ENCODE peak calls at places on chromosomes 7 and 10, in seven cellular contexts. Z is transverse colon, J is HCT116, F is Panc1, W is suprapubic skin, X is breast epithelium, R is H1. Q is an unnamed sample. For H3K36me3, the result is how much of the 10 kb centered on the place peaks cover.

GRCh38 chr7:126227055-126227454 is 1025.7 kb downstream of the GRM8 start:
- DNase-seq in J (no peak), F (no peak), X (no peak), W (no peak), R (no peak), Z (no peak), Q (no peak)

GRCh38 chr10:22992075-22992474 is 64.2 kb downstream of the ARMC3 start:
- DNase-seq in J (no peak), W (no peak), R (no peak), Z (no peak), X (no peak), F (no peak), Q (no peak)

GRCh38 chr10:20634841-20635240 is 262.3 kb downstream of the NEBL start:
- DNase-seq in J (no peak), X (no peak), R (no peak), Z (no peak), F (no peak), W (no peak), Q (no peak)

GRCh38 chr10:122487231-122487765 is 25.9 kb downstream of the HTRA1 start:
- DNase-seq in X (no peak), R (no peak), W (no peak), J (no peak), Z (peak), F (no peak), Q (no peak)

GRCh38 chr7:97372882-97373281 is 255.4 kb downstream of the SDHAF3 start:
- DNase-seq in Z (no peak), R (no peak), X (no peak), J (no peak), F (no peak), W (no peak), Q (no peak)

GRCh38 chr10:131187274-131187673 is 124.2 kb downstream of the TCERG1L start:
- DNase-seq in Z (no peak), W (peak), X (no peak), J (no peak), F (no peak), R (no peak), Q (no peak)

GRCh38 chr10:48779546-48780152 is 95.0 kb downstream of the WDFY4 start:
- DNase-seq in X (no peak), Z (no peak), W (no peak), F (no peak), R (no peak), J (no peak), Q (peak)

GRCh38 chr7:69776611-69777010 is 178.3 kb downstream of the AUTS2 start:
- DNase-seq in R (no peak), Z (no peak), J (no peak), F (no peak), X (no peak), W (no peak), Q (no peak)

GRCh38 chr7:47392241-47392759 is 189.6 kb downstream of the TNS3 start:
- DNase-seq in F (no peak), X (no peak), Z (no peak), J (no peak), W (no peak), R (no peak), Q (no peak)

GRCh38 chr7:128997161-128997560 is 57.8 kb downstream of the TNPO3 start:
- DNase-seq in Z (no peak), X (no peak), J (no peak), F (no peak), W (no peak), R (no peak), Q (no peak)

GRCh38 chr7:11212816-11213215 is 239.1 kb downstream of the PHF14 start:
- DNase-seq in R (no peak), Z (no peak), X (no peak), W (no peak), J (no peak), F (no peak), Q (no peak)

GRCh38 chr7:131586259-131586658 is 29.8 kb upstream of the PODXL start:
- DNase-seq in R (no peak), W (no peak), F (no peak), J (no peak), X (no peak), Z (peak), Q (no peak)

GRCh38 chr10:79487296-79488194 is 24.8 kb upstream of the EIF5AL1 start:
- DNase-seq in Z (peak), F (peak), J (peak), X (peak), W (no peak), R (peak), Q (no peak)

GRCh38 chr7:96486681-96487080 is 164.8 kb upstream of the SLC25A13 start:
- DNase-seq in W (no peak), F (no peak), R (no peak), Z (no peak), J (no peak), X (no peak), Q (no peak)

GRCh38 chr7:662576-662975 is 63.9 kb upstream of the DNAAF5 start:
- DNase-seq in F (no peak), R (no peak), X (no peak), J (no peak), Z (no peak), W (no peak), Q (no peak)

GRCh38 chr10:114174462-114175190 is 623 bp upstream of the CCDC186 start:
- DNase-seq in Z (no peak), J (no peak), X (peak), R (no peak), F (no peak), W (peak), Q (no peak)

GRCh38 chr10:124741922-124742417 is 2.2 kb downstream of the FAM53B start:
- DNase-seq in F (no peak), R (no peak), J (no peak), W (no peak), Z (peak), X (no peak), Q (no peak)

GRCh38 chr7:117777335-117778150 is 95.7 kb downstream of the CTTNBP2 start:
- DNase-seq in R (no peak), W (no peak), X (no peak), Z (peak), F (no peak), J (no peak), Q (no peak)
- H3K36me3 ChIP-seq in R (under half), W (under half), X (under half), Z (under half), F (under half), J (under half), Q (under half)

GRCh38 chr10:50576995-50577394 is 46.8 kb downstream of the SGMS1 start:
- DNase-seq in J (no peak), F (no peak), R (no peak), Z (no peak), W (no peak), X (no peak), Q (no peak)

GRCh38 chr10:50576245-50576815 is 47.4 kb downstream of the SGMS1 start:
- DNase-seq in X (no peak), W (no peak), J (no peak), R (no peak), Z (no peak), F (no peak), Q (no peak)

GRCh38 chr10:50578949-50579348 is 44.8 kb downstream of the SGMS1 start:
- DNase-seq in X (no peak), R (no peak), J (no peak), Z (no peak), W (no peak), F (no peak), Q (no peak)

GRCh38 chr10:50579491-50580259 is 44.1 kb downstream of the SGMS1 start:
- DNase-seq in Z (no peak), J (no peak), W (no peak), R (no peak), X (no peak), F (no peak), Q (no peak)

GRCh38 chr10:50577681-50578350 is 45.9 kb downstream of the SGMS1 start:
- DNase-seq in J (no peak), X (no peak), Z (peak), W (no peak), R (no peak), F (no peak), Q (no peak)
- TF ChIP-seq POLR2AphosphoS5 in J (no peak), X (no peak), Z (no peak), W (no peak), R (no peak), F (no peak), Q (no peak)

DNA sequence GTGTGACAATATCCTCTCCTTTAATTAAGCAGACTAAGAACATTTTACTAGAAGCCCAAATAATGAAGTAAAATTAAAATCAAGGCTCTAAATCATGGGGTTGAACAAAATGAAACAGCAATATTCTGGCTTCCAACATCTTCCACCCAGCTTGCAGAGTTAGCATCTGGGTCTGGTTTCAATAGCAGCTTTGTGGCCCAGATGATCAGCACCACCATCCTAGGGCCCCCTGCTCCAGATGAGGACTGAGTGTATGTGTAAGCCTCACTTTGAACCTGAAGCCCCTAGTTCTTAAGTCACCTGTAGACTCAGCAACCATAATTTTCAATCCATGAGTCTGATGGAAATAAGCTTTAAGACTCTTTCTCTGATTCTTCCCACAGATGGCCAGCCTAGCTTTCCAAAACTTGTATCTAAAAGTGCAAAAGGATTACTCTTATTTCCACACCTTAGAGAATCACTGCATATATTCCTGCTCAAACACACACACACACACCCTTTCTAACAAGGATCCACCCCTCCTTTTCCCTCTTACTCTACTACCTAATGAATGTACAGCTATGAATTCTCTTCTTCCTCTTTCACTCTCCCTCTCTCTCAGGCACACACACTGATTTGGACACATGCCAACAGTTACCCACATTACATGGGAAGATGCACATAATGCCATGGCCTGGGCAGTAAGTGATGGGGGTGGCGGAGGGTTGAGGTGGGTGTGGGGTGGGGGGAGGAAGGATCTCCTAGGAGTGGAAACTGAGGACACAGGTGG is 3.5 kb downstream of the DENND11 start:
- DNase-seq in X (no peak), F (no peak), Z (no peak), R (no peak), W (no peak), J (no peak), Q (no peak)
- H3K4me3 ChIP-seq in X (no peak), F (no peak), Z (no peak), R (no peak), W (no peak), J (no peak), Q (no peak)

DNA sequence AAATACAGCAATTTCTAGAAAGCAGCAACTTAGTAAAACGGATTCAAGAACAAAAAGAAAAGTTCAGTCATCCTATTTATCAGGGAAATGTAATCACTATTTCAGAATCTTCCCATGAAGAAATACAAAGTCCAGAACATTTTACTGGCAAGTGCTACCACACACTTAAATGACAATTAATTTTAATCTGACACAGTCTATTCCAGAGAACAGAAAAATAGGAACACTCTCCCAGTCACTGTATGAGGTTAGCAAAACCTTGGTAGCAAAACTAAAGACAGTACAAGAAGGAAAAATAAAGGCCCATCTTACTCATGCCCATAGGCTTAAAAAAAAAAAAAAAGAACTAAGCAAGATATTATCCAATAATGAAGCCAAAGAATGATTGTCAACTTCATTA is 295.8 kb downstream of the CELF2 start:
- DNase-seq in R (no peak), X (no peak), F (no peak), J (no peak), Z (no peak), W (no peak), Q (no peak)
- H3K36me3 ChIP-seq in R (under half), X (under half), F (under half), J (under half), Z (under half), W (under half), Q (under half)

Q was measured in vagina.